ENCODE peak calls at places on chromosome 5, in eight cellular contexts. A, V, F, W, G, Q, M and Y are unnamed samples.

GRCh38 chr5:68644971-68645370 is 429.4 kb downstream of the PIK3R1 start:
- DNase-seq in A (no peak), V (no peak), F (no peak), W (peak; percentile 30), G (no peak), Q (no peak), M (no peak), Y (no peak)

GRCh38 chr5:169805527-169805934 is 168.5 kb downstream of the DOCK2 start:
- DNase-seq in A (no peak), V (no peak), F (no peak), W (peak; percentile 79), G (no peak), Q (no peak), M (no peak), Y (no peak)

GRCh38 chr5:135269224-135269623 is 129.8 kb downstream of the MACROH2A1 start:
- DNase-seq in A (no peak), V (no peak), F (no peak), W (no peak), G (no peak), Q (no peak), M (no peak), Y (no peak)

GRCh38 chr5:112762113-112762810 is 24.6 kb downstream of the APC start:
- DNase-seq in A (no peak), V (no peak), F (no peak), W (no peak), G (no peak), Q (no peak), M (no peak), Y (no peak)

GRCh38 chr5:860506-861150 is 9.8 kb upstream of the ZDHHC11 start:
- DNase-seq in A (no peak), V (no peak), F (no peak), W (no peak), G (no peak), Q (no peak), M (no peak), Y (no peak)

GRCh38 chr5:9523090-9523813 is 22.6 kb downstream of the SEMA5A start:
- DNase-seq in A (no peak), V (no peak), F (no peak), W (no peak), G (peak; percentile 32), Q (no peak), M (no peak), Y (no peak)

GRCh38 chr5:135294793-135295192 is 104.2 kb downstream of the MACROH2A1 start:
- DNase-seq in A (no peak), V (no peak), F (no peak), W (no peak), G (no peak), Q (no peak), M (no peak), Y (no peak)

GRCh38 chr5:176573564-176574296 is 24.6 kb downstream of the CDHR2 start:
- DNase-seq in A (peak; percentile 70), V (peak; percentile 41), F (peak; percentile 88), W (peak; percentile 88), G (peak; percentile 20), Q (peak; percentile 8), M (peak; percentile 86), Y (peak; percentile 69)

GRCh38 chr5:93632327-93632726 is 49.3 kb downstream of the NR2F1 start:
- DNase-seq in A (no peak), V (no peak), F (no peak), W (no peak), G (no peak), Q (no peak), M (no peak), Y (no peak)

GRCh38 chr5:96936431-96937221 is 746 bp downstream of the LNPEP start:
- DNase-seq in A (peak; percentile 28), V (no peak), F (peak; percentile 40), W (peak; percentile 49), G (peak; percentile 32), Q (no peak), M (peak; percentile 85), Y (peak; percentile 45)

GRCh38 chr5:131466171-131466766 is 168.8 kb downstream of the RAPGEF6 start:
- DNase-seq in A (no peak), V (no peak), F (no peak), W (no peak), G (peak; percentile 73), Q (peak; percentile 36), M (no peak), Y (peak; percentile 45)

GRCh38 chr5:141430332-141431113 is at the start of gene PCDHGA12:
- DNase-seq in A (peak; percentile 21), V (no peak), F (no peak), W (peak; percentile 85), G (peak; percentile 82), Q (no peak), M (no peak), Y (peak; percentile 60)

GRCh38 chr5:38645508-38645907 is 89.1 kb upstream of the LIFR start:
- DNase-seq in A (no peak), V (peak; percentile 17), F (no peak), W (no peak), G (no peak), Q (no peak), M (no peak), Y (no peak)

GRCh38 chr5:91189480-91190332 is 193.4 kb downstream of the ARRDC3 start:
- DNase-seq in A (peak; percentile 33), V (no peak), F (no peak), W (no peak), G (peak; percentile 52), Q (no peak), M (no peak), Y (no peak)

GRCh38 chr5:122680623-122681350 is 94.1 kb upstream of the SNX2 start:
- DNase-seq in A (no peak), V (no peak), F (no peak), W (no peak), G (no peak), Q (no peak), M (no peak), Y (no peak)

GRCh38 chr5:128493657-128494329 is 44.3 kb downstream of the FBN2 start:
- DNase-seq in A (no peak), V (no peak), F (no peak), W (no peak), G (no peak), Q (no peak), M (no peak), Y (no peak)

GRCh38 chr5:178324481-178325310 is 92.1 kb upstream of the PHYKPL start:
- DNase-seq in A (no peak), V (no peak), F (no peak), W (peak; percentile 58), G (no peak), Q (no peak), M (peak; percentile 55), Y (no peak)

GRCh38 chr5:125422342-125422741 is 675.9 kb upstream of the ZNF608 start:
- DNase-seq in A (no peak), V (no peak), F (peak; percentile 45), W (no peak), G (no peak), Q (no peak), M (no peak), Y (no peak)

GRCh38 chr5:92050970-92051369 is 667.9 kb upstream of the ARRDC3 start:
- DNase-seq in A (no peak), V (no peak), F (no peak), W (no peak), G (no peak), Q (no peak), M (no peak), Y (no peak)

GRCh38 chr5:23208959-23209431 is 298.4 kb upstream of the PRDM9 start:
- DNase-seq in A (peak; percentile 12), V (no peak), F (peak; percentile 14), W (peak; percentile 42), G (peak; percentile 63), Q (no peak), M (no peak), Y (peak; percentile 53)

GRCh38 chr5:102807878-102808502 is 52.9 kb downstream of the PAM start:
- DNase-seq in A (no peak), V (no peak), F (no peak), W (no peak), G (no peak), Q (no peak), M (no peak), Y (no peak)

GRCh38 chr5:111774525-111774924 is 17.5 kb upstream of the NREP start:
- DNase-seq in A (no peak), V (no peak), F (peak; percentile 16), W (no peak), G (peak; percentile 12), Q (no peak), M (peak; percentile 66), Y (no peak)

GRCh38 chr5:13478831-13479465 is 465.5 kb downstream of the DNAH5 start:
- DNase-seq in A (peak; percentile 43), V (no peak), F (peak; percentile 32), W (peak; percentile 15), G (peak; percentile 65), Q (peak; percentile 0), M (no peak), Y (peak; percentile 65)
- TF ChIP-seq CTCF in A (peak; percentile 58), V (peak; percentile 23), F (peak; percentile 46), W (peak; percentile 29), G (peak; percentile 72), Q (peak; percentile 56), M (peak; percentile 55), Y (peak; percentile 72)

GRCh38 chr5:171927345-171927941 is 79.0 kb downstream of the FBXW11 start:
- DNase-seq in A (no peak), V (no peak), F (no peak), W (no peak), G (no peak), Q (no peak), M (no peak), Y (no peak)
- TF ChIP-seq CTCF in A (peak; percentile 63), V (no peak), F (no peak), W (no peak), G (peak; percentile 55), Q (peak; percentile 59), M (no peak), Y (peak; percentile 23)

DNA sequence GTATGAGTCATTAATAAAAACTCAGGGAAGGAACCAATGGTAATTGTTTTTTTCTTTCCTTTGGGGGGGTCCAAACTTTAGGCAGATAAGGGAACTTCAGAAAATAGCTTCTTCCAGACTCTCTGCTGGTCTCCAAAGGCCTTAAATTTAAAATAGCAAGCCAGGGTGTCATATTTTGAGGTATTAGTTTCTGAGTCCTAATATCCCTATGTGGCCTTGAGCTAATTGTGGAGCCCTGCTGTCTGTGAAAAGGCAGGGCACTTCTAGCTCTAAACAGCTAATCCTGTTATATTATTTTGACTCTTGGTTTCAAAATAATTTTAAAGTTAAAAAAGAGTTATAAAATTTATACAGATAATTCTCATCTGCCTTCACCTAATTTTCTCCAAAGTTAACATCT is 195.7 kb upstream of the PPP1R2B start:
- DNase-seq in A (no peak), V (no peak), F (no peak), W (no peak), G (no peak), Q (no peak), M (no peak), Y (no peak)
- TF ChIP-seq CTCF in A (no peak), V (no peak), F (no peak), W (no peak), G (no peak), Q (no peak), M (no peak), Y (no peak)

DNA sequence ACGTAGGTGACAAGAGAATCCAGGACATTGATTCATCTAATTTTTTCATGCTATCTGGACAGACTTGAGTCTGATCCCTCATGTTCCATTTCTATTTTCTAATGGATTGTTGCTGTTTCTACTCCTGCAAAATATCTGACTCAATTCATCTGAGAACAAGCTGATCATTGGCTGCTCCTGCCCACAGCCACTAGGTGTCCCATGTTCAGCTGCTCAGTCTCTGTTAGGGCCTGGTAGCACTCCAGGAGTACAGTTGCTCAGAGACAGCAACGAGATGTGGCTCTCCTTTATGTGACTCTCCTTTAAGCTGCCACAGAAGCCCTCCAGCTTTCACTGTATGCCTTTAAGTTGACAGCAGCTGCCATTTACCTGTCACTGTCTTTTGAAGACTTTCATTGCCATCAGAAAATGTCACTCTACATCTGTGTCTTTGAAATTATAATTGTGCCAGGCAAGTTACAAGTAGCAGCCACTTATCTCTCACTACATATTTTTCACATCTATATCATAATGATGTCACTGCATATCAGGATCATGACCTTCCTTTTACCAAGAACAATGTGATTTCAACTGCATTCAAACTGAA is 1944.2 kb upstream of the NUDT12 start:
- DNase-seq in A (no peak), V (no peak), F (peak; percentile 38), W (no peak), G (no peak), Q (no peak), M (no peak), Y (no peak)
- TF ChIP-seq CTCF in A (no peak), V (no peak), F (peak; percentile 41), W (no peak), G (peak; percentile 31), Q (peak; percentile 58), M (peak; percentile 17), Y (peak; percentile 21)